ENCODE peak calls at places on chromosomes 1 and 21, in seven cellular contexts. K, E, B, I, C, O and G are unnamed samples.

GRCh38 chr1:247588060-247588459 is at the start of gene OR2G2:
- DNase-seq in K (no peak), E (no peak), B (no peak), I (no peak), C (no peak), O (no peak), G (no peak)

GRCh38 chr1:51679435-51679834 is 62.5 kb downstream of the OSBPL9 start:
- DNase-seq in K (peak; percentile 20), E (peak; percentile 33), B (no peak), I (peak; percentile 69), C (no peak), O (no peak), G (peak; percentile 27)

GRCh38 chr1:227174136-227174535 is 144.2 kb downstream of the CDC42BPA start:
- DNase-seq in K (no peak), E (peak; percentile 75), B (no peak), I (peak; percentile 62), C (no peak), O (no peak), G (no peak)

GRCh38 chr21:33117268-33117888 is 47.4 kb downstream of the OLIG1 start:
- DNase-seq in K (no peak), E (no peak), B (no peak), I (no peak), C (no peak), O (no peak), G (no peak)

GRCh38 chr21:18550361-18550760 is 146.8 kb upstream of the TMPRSS15 start:
- DNase-seq in K (no peak), E (no peak), B (no peak), I (no peak), C (no peak), O (no peak), G (no peak)

GRCh38 chr1:230310381-230311163 is 115.6 kb downstream of the PGBD5 start:
- DNase-seq in K (peak; percentile 82), E (peak; percentile 46), B (peak; percentile 84), I (peak; percentile 83), C (peak; percentile 71), O (peak; percentile 78), G (peak; percentile 85)

GRCh38 chr1:224505454-224506093 is 71.0 kb upstream of the WDR26 start:
- DNase-seq in K (no peak), E (no peak), B (no peak), I (no peak), C (no peak), O (no peak), G (no peak)

GRCh38 chr1:215523128-215523861 is 43.8 kb upstream of the KCTD3 start:
- DNase-seq in K (no peak), E (no peak), B (no peak), I (peak; percentile 42), C (no peak), O (no peak), G (no peak)

GRCh38 chr1:232833966-232834535 is 28.8 kb downstream of the MAP10 start:
- DNase-seq in K (no peak), E (no peak), B (no peak), I (no peak), C (no peak), O (no peak), G (no peak)

GRCh38 chr1:35443768-35444518 is 113.3 kb downstream of the KIAA0319L start:
- DNase-seq in K (no peak), E (no peak), B (no peak), I (peak; percentile 19), C (no peak), O (no peak), G (no peak)

GRCh38 chr1:211938473-211939080 is 96.8 kb downstream of the INTS7 start:
- DNase-seq in K (no peak), E (no peak), B (no peak), I (no peak), C (no peak), O (no peak), G (no peak)

GRCh38 chr1:15489052-15489736 is 13.3 kb downstream of the CELA2B start:
- DNase-seq in K (no peak), E (no peak), B (no peak), I (no peak), C (no peak), O (no peak), G (no peak)

GRCh38 chr21:31444061-31444460 is 100.0 kb upstream of the TIAM1 start:
- DNase-seq in K (no peak), E (no peak), B (no peak), I (peak; percentile 42), C (peak; percentile 19), O (peak; percentile 41), G (no peak)

GRCh38 chr1:244839656-244840055 is 4.2 kb downstream of the COX20 start:
- DNase-seq in K (no peak), E (no peak), B (no peak), I (no peak), C (peak; percentile 45), O (peak; percentile 14), G (no peak)

GRCh38 chr1:10074855-10075418 is 42.2 kb downstream of the UBE4B start:
- DNase-seq in K (no peak), E (no peak), B (no peak), I (peak; percentile 22), C (no peak), O (no peak), G (no peak)

GRCh38 chr1:205321109-205321958 is at the start of gene NUAK2:
- DNase-seq in K (peak; percentile 70), E (peak; percentile 77), B (peak; percentile 95), I (peak; percentile 88), C (no peak), O (peak; percentile 85), G (peak; percentile 72)
- TF ChIP-seq CTCF in K (peak; percentile 55), E (peak; percentile 73), B (no peak), I (no peak), C (no peak), O (peak; percentile 34), G (peak; percentile 30)

GRCh38 chr1:154669464-154670282 is 61.7 kb upstream of the ADAR start:
- DNase-seq in K (peak; percentile 86), E (peak; percentile 56), B (peak; percentile 71), I (peak; percentile 80), C (peak; percentile 84), O (peak; percentile 88), G (peak; percentile 92)
- TF ChIP-seq CTCF in K (peak; percentile 97), E (peak; percentile 84), B (no peak), I (peak; percentile 86), C (peak; percentile 75), O (peak; percentile 78), G (peak; percentile 92)

GRCh38 chr1:97553975-97554374 is 366.9 kb downstream of the DPYD start:
- DNase-seq in K (no peak), E (no peak), B (no peak), I (no peak), C (no peak), O (no peak), G (no peak)

GRCh38 chr1:97545446-97545845 is 375.4 kb downstream of the DPYD start:
- DNase-seq in K (no peak), E (no peak), B (no peak), I (no peak), C (no peak), O (no peak), G (no peak)

DNA sequence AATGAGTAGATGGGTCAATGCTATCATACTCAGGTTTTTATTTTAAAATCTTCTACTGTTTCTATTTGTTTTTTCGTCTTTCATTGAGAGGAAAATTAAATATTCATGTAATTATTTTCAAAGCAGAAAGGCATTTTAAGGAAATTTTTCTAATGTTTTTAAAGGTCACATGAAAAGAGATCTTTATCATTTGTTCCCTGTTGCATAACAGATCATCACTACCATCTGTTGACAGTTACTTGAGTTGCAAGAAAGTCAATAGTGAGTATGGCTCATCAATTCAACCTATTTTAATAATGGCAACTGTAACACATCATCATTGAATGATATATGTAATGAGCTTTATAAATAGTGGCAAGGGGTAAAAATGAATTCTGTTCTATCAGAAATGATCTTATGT is 369.7 kb downstream of the DPYD start:
- DNase-seq in K (no peak), E (peak; percentile 3), B (no peak), I (no peak), C (no peak), O (no peak), G (no peak)
- TF ChIP-seq CTCF in K (no peak), E (no peak), B (no peak), I (no peak), C (no peak), O (no peak), G (no peak)

GRCh38 chr1:198858026-198858425 is 219.2 kb downstream of the PTPRC start:
- DNase-seq in K (no peak), E (no peak), B (no peak), I (no peak), C (no peak), O (no peak), G (no peak)
- TF ChIP-seq CTCF in K (no peak), E (no peak), B (no peak), I (no peak), C (no peak), O (no peak), G (no peak)

GRCh38 chr1:154974086-154974807 is at the start of gene CKS1B:
- DNase-seq in K (peak; percentile 93), E (peak; percentile 100), B (peak; percentile 96), I (peak; percentile 100), C (peak; percentile 99), O (peak; percentile 99), G (peak; percentile 95)
- TF ChIP-seq CTCF in K (no peak), E (no peak), B (no peak), I (no peak), C (no peak), O (no peak), G (no peak)

DNA sequence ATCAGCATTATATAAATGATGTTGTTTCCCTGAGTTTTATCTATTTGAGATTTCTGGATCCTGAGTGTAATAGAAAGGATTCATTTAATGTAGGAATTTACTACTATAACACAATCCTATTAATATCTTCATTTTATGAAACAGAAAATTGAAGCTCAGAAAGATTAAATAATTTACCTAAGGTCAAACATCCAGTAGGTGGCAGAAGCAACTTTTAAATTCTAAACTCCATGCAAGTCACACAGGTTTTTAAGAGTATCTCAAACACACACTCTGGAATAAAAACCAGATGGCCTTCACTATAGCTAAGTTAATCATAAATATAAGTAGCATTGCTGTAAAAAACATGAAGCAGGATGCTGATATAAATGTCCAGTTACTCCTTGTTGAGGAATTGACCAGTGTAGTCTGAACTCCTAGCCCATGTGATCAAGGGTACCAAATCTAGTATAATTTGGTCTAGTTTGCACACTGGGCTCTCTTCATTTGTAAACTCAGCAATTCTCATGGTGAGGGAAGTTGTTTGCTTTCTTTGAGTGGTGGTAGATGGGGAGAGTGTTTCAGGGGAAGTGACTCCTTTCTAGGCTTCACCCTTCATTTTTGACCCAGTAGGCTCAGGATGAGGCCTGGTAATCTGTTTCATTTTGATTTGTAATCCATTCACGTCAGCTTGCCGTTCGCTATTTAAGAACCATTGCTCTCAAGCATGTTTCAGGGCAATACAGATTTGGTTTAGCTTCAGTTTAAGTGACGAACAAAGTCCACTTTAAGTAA is 9.3 kb upstream of the FMO3 start:
- DNase-seq in K (no peak), E (peak; percentile 4), B (no peak), I (peak; percentile 82), C (peak; percentile 14), O (no peak), G (peak; percentile 14)
- TF ChIP-seq CTCF in K (no peak), E (peak; percentile 77), B (no peak), I (peak; percentile 20), C (peak; percentile 11), O (no peak), G (peak; percentile 9)

DNA sequence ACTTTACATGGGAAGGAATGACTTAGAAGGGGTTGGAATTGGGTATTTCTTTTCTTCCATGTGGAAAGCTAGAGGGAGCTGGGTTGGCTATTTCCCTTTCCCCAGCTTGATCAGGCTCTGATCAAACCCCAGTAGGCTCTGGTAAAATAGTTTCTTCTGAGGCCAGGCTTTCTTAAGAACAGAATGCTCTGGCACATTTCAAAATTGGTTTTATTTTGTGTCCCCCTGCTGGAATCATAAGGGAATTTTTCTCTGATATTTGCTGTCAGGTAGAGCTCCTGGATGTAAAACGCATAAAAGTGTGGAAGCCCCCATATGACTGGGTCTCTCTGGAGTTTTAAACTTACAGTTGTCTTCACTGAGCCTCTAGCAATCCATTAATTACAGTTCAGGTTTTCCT is 17.1 kb upstream of the APOBEC4 start:
- DNase-seq in K (no peak), E (no peak), B (no peak), I (no peak), C (no peak), O (no peak), G (no peak)
- TF ChIP-seq CTCF in K (no peak), E (peak; percentile 66), B (no peak), I (no peak), C (no peak), O (no peak), G (no peak)